ENCODE peak calls at places on chromosomes 5 and 9, in five cellular contexts. I is GM23338, T is HL-60, E is fibroblast of the aortic adventitia, J is lower leg skin. Q is an unnamed sample.

GRCh38 chr9:80806675-80807074 is 882.7 kb downstream of the TLE1 start:
- DNase-seq in I (no peak), T (no peak), E (no peak), J (no peak), Q (no peak)

GRCh38 chr5:15695171-15695676 is 195.2 kb downstream of the FBXL7 start:
- DNase-seq in I (no peak), T (no peak), E (peak; percentile 50), J (no peak), Q (no peak)

GRCh38 chr5:107604990-107605389 is 65.7 kb downstream of the EFNA5 start:
- DNase-seq in I (peak; percentile 25), T (no peak), E (no peak), J (no peak), Q (no peak)

GRCh38 chr9:113369583-113370140 is 7.1 kb downstream of the HDHD3 start:
- DNase-seq in I (no peak), T (no peak), E (no peak), J (no peak), Q (no peak)

GRCh38 chr5:144333336-144333920 is 162.8 kb downstream of the KCTD16 start:
- DNase-seq in I (no peak), T (no peak), E (peak; percentile 16), J (no peak), Q (peak; percentile 57)

GRCh38 chr9:86545085-86545484 is 190.9 kb upstream of the TUT7 start:
- DNase-seq in I (no peak), T (no peak), E (no peak), J (no peak), Q (no peak)

GRCh38 chr5:54215233-54215736 is 95.1 kb downstream of the ARL15 start:
- DNase-seq in I (peak; percentile 84), T (no peak), E (no peak), J (no peak), Q (no peak)

GRCh38 chr5:28708472-28708871 is 1670.1 kb upstream of the CDH9 start:
- DNase-seq in I (no peak), T (no peak), E (no peak), J (no peak), Q (no peak)

GRCh38 chr5:139797335-139797734 is 1.7 kb downstream of the PSD2 start:
- DNase-seq in I (no peak), T (no peak), E (no peak), J (no peak), Q (no peak)

GRCh38 chr5:154236-154635 is 37.1 kb upstream of the LRRC14B start:
- DNase-seq in I (no peak), T (no peak), E (no peak), J (no peak), Q (no peak)

GRCh38 chr9:36923025-36923625 is 110.9 kb downstream of the PAX5 start:
- DNase-seq in I (no peak), T (no peak), E (no peak), J (no peak), Q (no peak)

GRCh38 chr5:87015908-87016307 is 251.8 kb upstream of the RASA1 start:
- DNase-seq in I (no peak), T (no peak), E (no peak), J (no peak), Q (no peak)

GRCh38 chr5:56941981-56942380 is 9.9 kb downstream of the MIER3 start:
- DNase-seq in I (no peak), T (no peak), E (peak; percentile 70), J (no peak), Q (no peak)

GRCh38 chr5:75052461-75053285 is at the start of gene GCNT4:
- DNase-seq in I (peak; percentile 69), T (no peak), E (peak; percentile 34), J (no peak), Q (peak; percentile 53)

GRCh38 chr5:143473481-143473880 is 70.0 kb upstream of the NR3C1 start:
- DNase-seq in I (no peak), T (no peak), E (no peak), J (no peak), Q (no peak)

GRCh38 chr9:4137234-4137633 is 162.6 kb downstream of the GLIS3 start:
- DNase-seq in I (peak; percentile 44), T (no peak), E (peak; percentile 96), J (no peak), Q (peak; percentile 85)

GRCh38 chr5:25020454-25020853 is 375.7 kb upstream of the CDH10 start:
- DNase-seq in I (peak; percentile 47), T (no peak), E (no peak), J (no peak), Q (no peak)

GRCh38 chr9:89359636-89360315 is 41.5 kb downstream of the SECISBP2 start:
- DNase-seq in I (no peak), T (no peak), E (peak; percentile 27), J (no peak), Q (no peak)

GRCh38 chr9:137307255-137308101 is 5.4 kb upstream of the NRARP start:
- DNase-seq in I (peak; percentile 84), T (no peak), E (no peak), J (no peak), Q (no peak)

GRCh38 chr5:175867587-175868347 is 3.6 kb upstream of the CPLX2 start:
- DNase-seq in I (peak; percentile 86), T (no peak), E (no peak), J (no peak), Q (peak; percentile 66)

GRCh38 chr5:8458038-8458383 is 589.1 kb downstream of the MTRR start:
- DNase-seq in I (peak; percentile 31), T (no peak), E (peak; percentile 25), J (no peak), Q (peak; percentile 39)

GRCh38 chr9:112867275-112867991 is 23.2 kb downstream of the SLC46A2 start:
- DNase-seq in I (peak; percentile 63), T (no peak), E (peak; percentile 77), J (no peak), Q (peak; percentile 93)

GRCh38 chr9:91986248-91986647 is 36.2 kb upstream of the ROR2 start:
- DNase-seq in I (no peak), T (no peak), E (no peak), J (no peak), Q (no peak)

GRCh38 chr9:71514344-71514975 is 253.9 kb downstream of the CEMIP2 start:
- DNase-seq in I (no peak), T (no peak), E (no peak), J (peak; percentile 72), Q (peak; percentile 17)

GRCh38 chr9:132412089-132412488 is 2.1 kb downstream of the CFAP77 start:
- DNase-seq in I (peak; percentile 83), T (no peak), E (no peak), J (no peak), Q (peak; percentile 18)
- TF ChIP-seq CTCF in I (peak; percentile 85), T (no peak), E (peak; percentile 55), J (no peak), Q (peak; percentile 18)

GRCh38 chr9:131635285-131635684 is 90.0 kb downstream of the PRRT1B start:
- DNase-seq in I (peak; percentile 29), T (peak; percentile 91), E (peak; percentile 97), J (peak; percentile 91), Q (peak; percentile 97)
- TF ChIP-seq CTCF in I (no peak), T (no peak), E (peak; percentile 24), J (no peak), Q (no peak)

GRCh38 chr5:66436721-66437120 is 159.5 kb upstream of the MAST4 start:
- DNase-seq in I (peak; percentile 62), T (no peak), E (no peak), J (no peak), Q (peak; percentile 23)
- TF ChIP-seq CTCF in I (peak; percentile 61), T (no peak), E (peak; percentile 51), J (no peak), Q (no peak)

GRCh38 chr5:173592050-173592669 is 24.3 kb downstream of the BOD1 start:
- DNase-seq in I (peak; percentile 60), T (no peak), E (no peak), J (no peak), Q (peak; percentile 43)
- TF ChIP-seq CTCF in I (peak; percentile 87), T (peak; percentile 54), E (peak; percentile 44), J (no peak), Q (peak; percentile 65)

GRCh38 chr5:180829711-180830110 is 27.1 kb upstream of the MGAT1 start:
- DNase-seq in I (no peak), T (no peak), E (no peak), J (no peak), Q (no peak)

GRCh38 chr5:180825768-180826525 is 23.3 kb upstream of the MGAT1 start:
- DNase-seq in I (no peak), T (no peak), E (peak; percentile 84), J (peak; percentile 92), Q (peak; percentile 93)

GRCh38 chr5:180832638-180833068 is 28.4 kb downstream of the ZFP62 start:
- DNase-seq in I (no peak), T (no peak), E (no peak), J (no peak), Q (no peak)

GRCh38 chr5:180830253-180831138 is 27.9 kb upstream of the MGAT1 start:
- DNase-seq in I (peak; percentile 84), T (no peak), E (peak; percentile 39), J (no peak), Q (peak; percentile 50)

GRCh38 chr5:180831139-180832080 is 28.8 kb upstream of the MGAT1 start:
- DNase-seq in I (peak; percentile 82), T (no peak), E (peak; percentile 66), J (peak; percentile 83), Q (peak; percentile 70)
- TF ChIP-seq CTCF in I (no peak), T (no peak), E (no peak), J (no peak), Q (no peak)

DNA sequence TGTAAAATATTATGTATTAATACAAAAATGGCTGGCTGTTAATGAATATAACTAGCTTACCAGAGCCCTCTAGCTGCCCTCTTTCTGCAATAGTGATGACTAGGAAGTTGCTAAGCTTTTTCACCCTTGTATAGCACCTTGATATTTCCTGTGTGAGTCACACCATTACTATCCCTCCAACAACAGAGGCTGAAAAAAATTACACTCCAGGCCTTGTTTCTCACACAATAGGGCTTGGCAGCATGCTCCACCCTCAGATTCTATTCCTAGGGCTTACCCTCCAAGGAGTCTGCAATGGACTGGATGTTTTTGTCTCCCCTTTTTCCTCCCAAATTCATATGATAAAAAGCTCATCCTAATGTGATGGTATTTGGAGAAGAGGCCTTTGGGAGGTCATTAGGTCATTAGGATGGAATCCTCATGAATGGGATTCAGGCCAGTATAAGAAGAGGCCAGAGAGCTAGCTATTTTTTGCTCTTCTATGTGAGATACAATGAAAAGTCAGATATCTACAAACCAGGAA is 184.6 kb upstream of the MAP1B start:
- DNase-seq in I (no peak), T (no peak), E (peak; percentile 96), J (no peak), Q (peak; percentile 91)
- TF ChIP-seq CTCF in I (no peak), T (no peak), E (peak; percentile 11), J (no peak), Q (no peak)